ENCODE peak calls at places on chromosomes 3 and 15, in five cellular contexts. One of them, this sample, is unnamed.

GRCh38 chr15:35206060-35206675 is 121.1 kb upstream of the NANOGP8 start:
- DNase-seq in astrocyte: no peak
- DNase-seq in endothelial cell of umbilical vein: peak; percentile 20
- DNase-seq in hepatocyte: peak; percentile 9
- DNase-seq in mammary epithelial cell: peak; percentile 10
- DNase-seq in this sample: peak; percentile 12

GRCh38 chr15:32649336-32649735 is 7.8 kb downstream of the SCG5 start:
- DNase-seq in mammary epithelial cell: no peak
- DNase-seq in endothelial cell of umbilical vein: no peak
- DNase-seq in hepatocyte: peak; percentile 30
- DNase-seq in astrocyte: no peak
- DNase-seq in this sample: peak; percentile 56

GRCh38 chr3:11944052-11944673 is 60.0 kb upstream of the SYN2 start:
- DNase-seq in mammary epithelial cell: peak; percentile 30
- DNase-seq in endothelial cell of umbilical vein: peak; percentile 42
- DNase-seq in hepatocyte: peak; percentile 54
- DNase-seq in astrocyte: no peak
- DNase-seq in this sample: peak; percentile 69

GRCh38 chr15:91484141-91484540 is 369.4 kb upstream of the SLCO3A1 start:
- DNase-seq in endothelial cell of umbilical vein: no peak
- DNase-seq in astrocyte: no peak
- DNase-seq in hepatocyte: no peak
- DNase-seq in mammary epithelial cell: no peak
- DNase-seq in this sample: no peak

GRCh38 chr15:58746174-58746573 is 3.3 kb downstream of the ADAM10 start:
- DNase-seq in endothelial cell of umbilical vein: no peak
- DNase-seq in hepatocyte: no peak
- DNase-seq in mammary epithelial cell: no peak
- DNase-seq in astrocyte: no peak
- DNase-seq in this sample: no peak

GRCh38 chr3:30585654-30586053 is 20.7 kb upstream of the TGFBR2 start:
- DNase-seq in mammary epithelial cell: no peak
- DNase-seq in astrocyte: no peak
- DNase-seq in endothelial cell of umbilical vein: no peak
- DNase-seq in hepatocyte: no peak
- DNase-seq in this sample: no peak

GRCh38 chr3:1551741-1552140 is 458.9 kb downstream of the CNTN6 start:
- DNase-seq in endothelial cell of umbilical vein: no peak
- DNase-seq in astrocyte: no peak
- DNase-seq in mammary epithelial cell: no peak
- DNase-seq in hepatocyte: no peak
- DNase-seq in this sample: no peak

GRCh38 chr15:65868546-65869126 is 655 bp upstream of the RAB11A start:
- DNase-seq in hepatocyte: no peak
- DNase-seq in mammary epithelial cell: no peak
- DNase-seq in astrocyte: no peak
- DNase-seq in endothelial cell of umbilical vein: no peak
- DNase-seq in this sample: peak; percentile 39

GRCh38 chr3:38254872-38255271 is 10.7 kb upstream of the SLC22A13 start:
- DNase-seq in mammary epithelial cell: no peak
- DNase-seq in astrocyte: no peak
- DNase-seq in hepatocyte: no peak
- DNase-seq in endothelial cell of umbilical vein: no peak
- DNase-seq in this sample: no peak

GRCh38 chr15:52252781-52253180 is 42.8 kb downstream of the MYO5C start:
- DNase-seq in hepatocyte: peak; percentile 57
- DNase-seq in astrocyte: peak; percentile 94
- DNase-seq in endothelial cell of umbilical vein: peak; percentile 90
- DNase-seq in mammary epithelial cell: peak; percentile 93
- DNase-seq in this sample: no peak

GRCh38 chr15:96327155-96327741 is 3.3 kb upstream of the NR2F2 start:
- DNase-seq in astrocyte: peak; percentile 90
- DNase-seq in hepatocyte: peak; percentile 86
- DNase-seq in mammary epithelial cell: peak; percentile 81
- DNase-seq in endothelial cell of umbilical vein: peak; percentile 94
- DNase-seq in this sample: peak; percentile 75

GRCh38 chr3:105614288-105615030 is 247.8 kb downstream of the ALCAM start:
- DNase-seq in mammary epithelial cell: no peak
- DNase-seq in endothelial cell of umbilical vein: no peak
- DNase-seq in astrocyte: peak; percentile 54
- DNase-seq in hepatocyte: peak; percentile 32
- DNase-seq in this sample: no peak

GRCh38 chr3:106305882-106306445 is 437.2 kb upstream of the CBLB start:
- DNase-seq in mammary epithelial cell: no peak
- DNase-seq in astrocyte: peak; percentile 63
- DNase-seq in endothelial cell of umbilical vein: no peak
- DNase-seq in hepatocyte: no peak
- DNase-seq in this sample: no peak

GRCh38 chr3:136266468-136266867 is 16.3 kb downstream of the PCCB start:
- DNase-seq in endothelial cell of umbilical vein: no peak
- DNase-seq in mammary epithelial cell: peak; percentile 48
- DNase-seq in astrocyte: peak; percentile 58
- DNase-seq in hepatocyte: no peak
- DNase-seq in this sample: no peak

GRCh38 chr3:173938159-173938558 is 540.6 kb downstream of the NLGN1 start:
- DNase-seq in endothelial cell of umbilical vein: peak; percentile 77
- DNase-seq in astrocyte: peak; percentile 67
- DNase-seq in hepatocyte: peak; percentile 48
- DNase-seq in mammary epithelial cell: peak; percentile 2
- DNase-seq in this sample: no peak

GRCh38 chr3:8730641-8731040 is 3.0 kb upstream of the CAV3 start:
- DNase-seq in astrocyte: peak; percentile 29
- DNase-seq in hepatocyte: no peak
- DNase-seq in mammary epithelial cell: no peak
- DNase-seq in endothelial cell of umbilical vein: no peak
- DNase-seq in this sample: no peak

GRCh38 chr15:100042558-100042957 is 299.2 kb downstream of the ADAMTS17 start:
- DNase-seq in hepatocyte: no peak
- DNase-seq in astrocyte: peak; percentile 24
- DNase-seq in mammary epithelial cell: peak; percentile 38
- DNase-seq in endothelial cell of umbilical vein: no peak
- DNase-seq in this sample: no peak

GRCh38 chr3:163328680-163329079 is 1749.6 kb downstream of the SI start:
- DNase-seq in endothelial cell of umbilical vein: no peak
- DNase-seq in astrocyte: no peak
- DNase-seq in hepatocyte: no peak
- DNase-seq in mammary epithelial cell: no peak
- DNase-seq in this sample: peak; percentile 25

GRCh38 chr3:102235679-102236078 is 199.1 kb upstream of the ZPLD1 start:
- DNase-seq in hepatocyte: peak; percentile 11
- DNase-seq in mammary epithelial cell: no peak
- DNase-seq in astrocyte: no peak
- DNase-seq in endothelial cell of umbilical vein: no peak
- DNase-seq in this sample: peak; percentile 57

GRCh38 chr3:125003369-125003853 is 52.4 kb downstream of the HEG1 start:
- DNase-seq in hepatocyte: peak; percentile 77
- DNase-seq in astrocyte: peak; percentile 69
- DNase-seq in mammary epithelial cell: no peak
- DNase-seq in endothelial cell of umbilical vein: no peak
- DNase-seq in this sample: no peak

GRCh38 chr15:70466895-70467529 is 296.3 kb downstream of the UACA start:
- DNase-seq in mammary epithelial cell: peak; percentile 51
- DNase-seq in endothelial cell of umbilical vein: peak; percentile 38
- DNase-seq in astrocyte: peak; percentile 46
- DNase-seq in hepatocyte: peak; percentile 75
- DNase-seq in this sample: peak; percentile 68

GRCh38 chr3:445960-446359 is 249.4 kb downstream of the CHL1 start:
- DNase-seq in mammary epithelial cell: no peak
- DNase-seq in astrocyte: no peak
- DNase-seq in endothelial cell of umbilical vein: no peak
- DNase-seq in hepatocyte: peak; percentile 13
- DNase-seq in this sample: no peak

GRCh38 chr15:95897651-95898050 is 432.8 kb upstream of the NR2F2 start:
- DNase-seq in endothelial cell of umbilical vein: no peak
- DNase-seq in hepatocyte: no peak
- DNase-seq in mammary epithelial cell: no peak
- DNase-seq in astrocyte: peak; percentile 56
- DNase-seq in this sample: no peak

GRCh38 chr3:38473229-38473628 is 19.5 kb downstream of the ACVR2B start:
- DNase-seq in mammary epithelial cell: no peak
- DNase-seq in endothelial cell of umbilical vein: no peak
- DNase-seq in hepatocyte: no peak
- DNase-seq in astrocyte: no peak
- DNase-seq in this sample: no peak

GRCh38 chr15:75647370-75648155 is at the start of gene SNX33:
- DNase-seq in hepatocyte: peak; percentile 91
- DNase-seq in astrocyte: peak; percentile 82
- DNase-seq in endothelial cell of umbilical vein: peak; percentile 76
- DNase-seq in mammary epithelial cell: peak; percentile 84
- DNase-seq in this sample: peak; percentile 95

GRCh38 chr3:15964605-15965061 is 166.9 kb upstream of the ANKRD28 start:
- DNase-seq in endothelial cell of umbilical vein: peak; percentile 50
- DNase-seq in astrocyte: peak; percentile 54
- DNase-seq in mammary epithelial cell: no peak
- DNase-seq in hepatocyte: no peak
- DNase-seq in this sample: peak; percentile 42

GRCh38 chr15:66866651-66867050 is 164.6 kb downstream of the SMAD6 start:
- DNase-seq in astrocyte: no peak
- DNase-seq in endothelial cell of umbilical vein: no peak
- DNase-seq in hepatocyte: no peak
- DNase-seq in mammary epithelial cell: no peak
- DNase-seq in this sample: no peak

DNA sequence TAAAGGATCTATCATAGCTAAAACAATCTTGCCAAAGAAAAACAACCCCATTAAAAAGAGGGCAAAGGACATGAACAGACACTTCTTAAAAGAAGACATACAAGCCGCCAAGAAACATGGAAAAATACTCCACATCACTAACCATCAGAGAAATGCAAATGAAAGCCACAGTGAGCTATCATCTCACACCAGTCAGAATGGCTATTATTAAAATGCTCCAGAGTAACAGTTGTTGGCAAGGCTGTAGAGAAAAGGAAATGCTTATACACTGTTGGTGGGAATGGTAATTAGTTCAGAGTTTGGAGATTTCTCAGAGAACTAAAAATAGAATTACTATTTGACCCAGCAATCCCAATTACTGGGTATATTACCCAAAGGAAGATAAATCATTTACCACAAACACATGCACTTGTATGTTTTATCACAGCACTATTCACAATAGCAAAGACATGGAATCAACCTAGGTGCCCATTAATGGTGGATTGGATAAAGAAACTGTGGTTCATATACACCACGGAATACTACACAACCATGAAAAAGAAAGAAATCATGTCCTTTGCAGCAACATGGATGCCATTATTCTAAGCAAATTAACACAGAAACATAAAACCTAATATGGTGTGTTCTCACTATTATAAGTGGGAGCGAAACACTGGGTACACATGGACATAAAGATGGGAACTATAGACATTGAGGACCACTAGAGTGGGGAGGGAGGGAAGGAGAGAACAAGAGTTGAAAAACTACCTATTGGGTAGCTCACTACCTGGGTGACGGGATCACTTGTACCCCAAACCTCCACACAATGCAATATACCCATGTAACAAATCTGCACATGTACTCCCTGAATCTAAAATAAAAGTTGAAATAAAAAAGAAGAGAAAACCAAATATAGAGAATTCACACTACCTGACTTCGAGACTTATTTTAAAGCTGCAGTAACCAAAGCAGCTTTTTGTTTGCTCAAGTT is 32.6 kb downstream of the ITGA11 start:
- DNase-seq in endothelial cell of umbilical vein: no peak
- DNase-seq in hepatocyte: no peak
- DNase-seq in astrocyte: peak; percentile 42
- DNase-seq in mammary epithelial cell: no peak
- DNase-seq in this sample: no peak
- H3K36me3 ChIP-seq in endothelial cell of umbilical vein: no peaks in the 10 kb centered on the region
- H3K36me3 ChIP-seq in hepatocyte: no peaks in the 10 kb centered on the region
- H3K36me3 ChIP-seq in astrocyte: peaks cover 7% of the 10 kb centered on the region
- H3K36me3 ChIP-seq in mammary epithelial cell: no peaks in the 10 kb centered on the region
- H3K36me3 ChIP-seq in this sample: no peaks in the 10 kb centered on the region

DNA sequence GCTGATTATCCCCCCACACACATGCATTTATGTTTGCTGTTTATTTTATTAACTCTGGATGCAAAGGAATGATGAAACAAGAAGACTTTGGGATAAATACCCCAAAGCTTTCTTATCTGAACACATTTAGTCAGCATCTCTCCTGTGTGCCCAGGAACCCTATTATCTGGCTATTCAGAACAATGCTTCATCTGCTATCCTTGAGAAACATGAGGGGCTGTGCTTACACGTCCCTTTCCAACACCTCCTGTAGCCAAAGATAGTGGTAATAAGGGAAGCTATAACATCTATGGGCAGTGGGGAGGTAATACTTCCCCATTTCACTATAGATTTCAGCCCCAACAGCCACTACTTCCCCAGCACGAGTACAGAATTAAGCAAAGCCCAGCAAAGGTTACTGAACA is 94.7 kb downstream of the SSR3 start:
- DNase-seq in astrocyte: no peak
- DNase-seq in endothelial cell of umbilical vein: no peak
- DNase-seq in mammary epithelial cell: no peak
- DNase-seq in hepatocyte: no peak
- DNase-seq in this sample: no peak
- TF ChIP-seq EZH2 in astrocyte: no peak
- TF ChIP-seq EZH2 in endothelial cell of umbilical vein: no peak
- TF ChIP-seq EZH2 in mammary epithelial cell: no peak
- TF ChIP-seq EZH2 in hepatocyte: no peak
- TF ChIP-seq EZH2 in this sample: no peak

GRCh38 chr3:22724439-22724838 is 478.7 kb upstream of the UBE2E2 start:
- DNase-seq in mammary epithelial cell: no peak
- DNase-seq in hepatocyte: no peak
- DNase-seq in endothelial cell of umbilical vein: no peak
- DNase-seq in astrocyte: peak; percentile 18
- DNase-seq in this sample: no peak
- H3K36me3 ChIP-seq in mammary epithelial cell: no peaks in the 10 kb centered on the region
- H3K36me3 ChIP-seq in hepatocyte: no peaks in the 10 kb centered on the region
- H3K36me3 ChIP-seq in endothelial cell of umbilical vein: no peaks in the 10 kb centered on the region
- H3K36me3 ChIP-seq in astrocyte: no peaks in the 10 kb centered on the region
- H3K36me3 ChIP-seq in this sample: no peaks in the 10 kb centered on the region

DNA sequence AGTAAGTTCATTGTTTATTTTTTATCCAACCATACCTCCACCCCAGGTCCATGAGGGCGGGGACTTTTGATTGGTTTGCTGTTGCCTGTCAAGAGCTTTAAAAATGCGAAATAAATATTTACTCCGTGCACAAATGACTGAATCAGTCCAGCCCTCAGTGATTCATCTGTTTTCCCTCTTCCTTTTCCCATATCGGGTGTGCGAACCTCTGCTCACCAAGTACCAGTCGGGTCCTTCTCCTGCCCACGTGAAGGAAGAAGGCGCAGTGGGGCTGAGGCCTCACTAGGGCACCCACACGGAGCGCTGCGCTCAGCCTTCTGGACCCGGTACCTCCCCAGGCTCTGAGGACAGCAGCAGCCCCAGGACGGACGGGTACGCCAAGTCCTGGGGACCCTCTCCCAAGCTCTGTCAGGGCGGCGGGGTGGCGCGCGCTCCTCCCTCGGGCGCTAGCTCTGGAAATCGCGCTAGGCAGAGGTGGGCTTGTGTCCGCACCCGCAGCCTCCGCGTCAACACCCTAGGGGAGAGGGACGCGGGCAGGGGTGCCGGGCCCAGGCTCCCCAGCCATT is 70.5 kb upstream of the EPHB3 start:
- DNase-seq in hepatocyte: peak; percentile 44
- DNase-seq in astrocyte: no peak
- DNase-seq in endothelial cell of umbilical vein: no peak
- DNase-seq in mammary epithelial cell: no peak
- DNase-seq in this sample: no peak
- TF ChIP-seq EZH2 in hepatocyte: peak; percentile 55
- TF ChIP-seq EZH2 in astrocyte: peak; percentile 85
- TF ChIP-seq EZH2 in endothelial cell of umbilical vein: no peak
- TF ChIP-seq EZH2 in mammary epithelial cell: no peak
- TF ChIP-seq EZH2 in this sample: peak; percentile 15